ENCODE peak calls at places on chromosomes 2 and 18, in five cellular contexts. E is ovary, V is A549, B is K562, J is transverse colon. N is an unnamed sample.

GRCh38 chr18:74127483-74127750 is 20.2 kb downstream of the FBXO15 start:
- DNase-seq in E (no peak), V (no peak), B (no peak), J (no peak), N (no peak)

GRCh38 chr2:6780765-6781274 is 84.9 kb downstream of the CMPK2 start:
- DNase-seq in E (peak; percentile 25), V (no peak), B (no peak), J (peak; percentile 23), N (peak; percentile 69)

GRCh38 chr18:11310476-11311086 is 161.2 kb upstream of the PIEZO2 start:
- DNase-seq in E (no peak), V (peak; percentile 13), B (peak; percentile 56), J (peak; percentile 17), N (no peak)

GRCh38 chr2:60465736-60466135 is 87.7 kb downstream of the BCL11A start:
- DNase-seq in E (no peak), V (no peak), B (no peak), J (no peak), N (no peak)

GRCh38 chr2:160634436-160634835 is 140.8 kb upstream of the RBMS1 start:
- DNase-seq in E (no peak), V (no peak), B (no peak), J (no peak), N (no peak)

GRCh38 chr2:36060133-36060532 is 295.4 kb upstream of the CRIM1 start:
- DNase-seq in E (no peak), V (no peak), B (no peak), J (no peak), N (no peak)

GRCh38 chr2:101759162-101759561 is 61.7 kb downstream of the MAP4K4 start:
- DNase-seq in E (no peak), V (peak; percentile 23), B (peak; percentile 27), J (no peak), N (no peak)

GRCh38 chr2:46309052-46309953 is 12.1 kb downstream of the EPAS1 start:
- DNase-seq in E (no peak), V (no peak), B (no peak), J (no peak), N (no peak)

GRCh38 chr18:35616664-35617423 is 35.3 kb downstream of the GALNT1 start:
- DNase-seq in E (no peak), V (peak; percentile 21), B (peak; percentile 42), J (peak; percentile 66), N (no peak)

GRCh38 chr18:36688020-36688965 is 140.5 kb downstream of the TPGS2 start:
- DNase-seq in E (peak; percentile 49), V (peak; percentile 44), B (peak; percentile 74), J (peak; percentile 66), N (no peak)

GRCh38 chr2:19580830-19581229 is 222.4 kb upstream of the OSR1 start:
- DNase-seq in E (peak; percentile 15), V (no peak), B (no peak), J (no peak), N (no peak)

GRCh38 chr2:127606594-127607398 is 39.2 kb upstream of the GPR17 start:
- DNase-seq in E (no peak), V (no peak), B (no peak), J (no peak), N (peak; percentile 29)

GRCh38 chr2:64338910-64339500 is 115.0 kb upstream of the LGALSL start:
- DNase-seq in E (no peak), V (no peak), B (no peak), J (no peak), N (no peak)

GRCh38 chr18:3525870-3526420 is 76.0 kb downstream of the TGIF1 start:
- DNase-seq in E (no peak), V (no peak), B (peak; percentile 55), J (peak; percentile 18), N (no peak)

GRCh38 chr2:40317047-40317446 is 134.8 kb downstream of the SLC8A1 start:
- DNase-seq in E (no peak), V (no peak), B (no peak), J (no peak), N (no peak)

GRCh38 chr2:71746946-71747501 is 293.7 kb downstream of the DYSF start:
- DNase-seq in E (no peak), V (no peak), B (peak; percentile 32), J (peak; percentile 22), N (peak; percentile 86)
- H3K4me3 ChIP-seq in E (no peak overlapping the region), V (no peak overlapping the region), B (no peak overlapping the region), J (no peak overlapping the region), N (no peak overlapping the region)

DNA sequence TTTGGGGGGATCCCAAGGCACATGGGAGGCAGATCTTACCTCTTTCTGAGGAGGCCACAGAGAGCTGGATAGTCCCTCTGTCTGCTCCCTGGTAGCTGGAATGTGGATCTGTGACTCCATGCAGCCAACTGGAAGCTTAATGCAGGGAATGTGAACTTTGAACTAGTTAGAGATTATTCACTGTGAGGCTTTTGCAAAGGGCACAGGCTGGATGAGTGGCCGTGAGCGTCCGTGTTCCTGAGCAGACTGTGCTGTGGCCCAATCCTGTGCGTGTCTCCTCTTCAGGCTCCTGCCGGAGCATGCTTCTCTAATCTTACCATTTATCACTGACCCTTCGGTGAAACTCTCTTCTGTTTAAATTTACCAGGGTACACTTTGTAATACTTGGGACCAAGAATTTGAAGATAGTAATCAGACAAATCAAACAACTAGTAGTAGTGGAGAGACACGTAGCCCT is 187.6 kb downstream of the PTPRM start:
- DNase-seq in E (no peak), V (peak; percentile 8), B (no peak), J (no peak), N (no peak)
- H3K4me1 ChIP-seq in E (peaks cover 7% of the 10 kb centered on the region), V (peaks cover 89% of the 10 kb centered on the region), B (no peaks in the 10 kb centered on the region), J (no peaks in the 10 kb centered on the region), N (peaks cover 26% of the 10 kb centered on the region)

GRCh38 chr2:50729306-50730105 is 302.4 kb downstream of the NRXN1 start:
- DNase-seq in E (no peak), V (no peak), B (no peak), J (no peak), N (no peak)
- TF ChIP-seq EP300 in E (no peak), V (no peak), B (no peak), J (no peak), N (no peak)

DNA sequence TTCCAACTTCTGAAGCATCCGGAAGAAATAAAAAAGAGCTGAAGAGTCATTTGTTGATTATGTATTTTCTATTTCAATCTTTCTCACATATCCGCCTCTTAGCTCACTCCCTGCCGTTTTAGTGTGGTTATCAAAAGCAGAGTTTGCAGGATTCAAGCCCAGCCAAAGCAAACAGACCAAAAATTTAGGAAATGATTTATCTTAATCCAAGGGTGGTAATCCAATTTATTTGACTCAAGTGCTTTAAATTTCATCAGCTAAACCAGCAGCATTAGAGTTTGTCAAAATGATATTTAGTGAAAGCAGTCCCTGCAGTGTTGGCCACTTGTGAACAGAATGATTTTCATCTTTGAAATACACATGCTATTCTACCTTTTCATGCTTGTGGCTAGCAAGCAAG is 129.3 kb upstream of the CCDC68 start:
- DNase-seq in E (no peak), V (no peak), B (no peak), J (no peak), N (no peak)
- H3K4me3 ChIP-seq in E (no peak overlapping the region), V (no peak overlapping the region), B (no peak overlapping the region), J (no peak overlapping the region), N (no peak overlapping the region)

DNA sequence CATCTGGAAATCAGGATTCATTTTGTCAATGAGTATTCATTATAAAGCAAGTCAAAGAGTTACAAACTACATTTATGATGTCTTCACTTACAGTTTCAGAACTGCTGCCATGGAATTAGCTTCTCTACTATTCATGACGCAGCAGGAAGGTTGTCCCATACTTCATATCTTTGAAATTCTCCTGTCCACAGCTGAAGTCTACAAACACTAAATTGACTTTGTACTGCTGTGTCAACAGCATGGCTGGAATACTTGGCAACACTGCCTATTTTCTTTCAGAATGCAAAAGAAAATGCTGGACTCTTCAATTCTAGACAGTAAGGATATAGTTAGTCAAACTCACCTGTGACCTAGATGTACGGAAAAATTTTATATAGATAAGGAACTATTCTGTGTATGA is 44.6 kb upstream of the UNC80 start:
- DNase-seq in E (no peak), V (no peak), B (no peak), J (no peak), N (no peak)
- H3K4me1 ChIP-seq in E (no peaks in the 10 kb centered on the region), V (no peaks in the 10 kb centered on the region), B (no peaks in the 10 kb centered on the region), J (no peaks in the 10 kb centered on the region), N (no peaks in the 10 kb centered on the region)

DNA sequence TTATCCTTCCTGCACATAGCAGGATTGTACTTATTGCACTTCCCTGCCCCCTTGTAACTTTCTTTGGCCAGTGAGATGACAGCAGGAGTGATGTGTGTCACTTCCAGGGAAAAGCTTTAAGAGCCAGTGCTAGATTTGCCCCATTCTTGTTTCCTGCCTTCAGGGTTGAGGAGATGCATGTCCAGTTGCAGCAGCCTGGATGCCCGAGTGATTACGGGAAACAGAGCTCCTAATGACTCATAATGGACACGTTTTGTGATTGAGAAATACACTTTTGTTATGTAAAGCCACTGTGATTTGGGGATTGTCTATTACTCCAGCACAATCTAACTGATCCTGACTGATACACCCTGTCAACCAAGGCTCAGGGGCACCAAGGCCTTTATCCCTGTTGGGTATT is 5.0 kb upstream of the TET3 start:
- DNase-seq in E (no peak), V (no peak), B (no peak), J (no peak), N (no peak)
- TF ChIP-seq EP300 in E (no peak), V (no peak), B (no peak), J (no peak), N (no peak)

DNA sequence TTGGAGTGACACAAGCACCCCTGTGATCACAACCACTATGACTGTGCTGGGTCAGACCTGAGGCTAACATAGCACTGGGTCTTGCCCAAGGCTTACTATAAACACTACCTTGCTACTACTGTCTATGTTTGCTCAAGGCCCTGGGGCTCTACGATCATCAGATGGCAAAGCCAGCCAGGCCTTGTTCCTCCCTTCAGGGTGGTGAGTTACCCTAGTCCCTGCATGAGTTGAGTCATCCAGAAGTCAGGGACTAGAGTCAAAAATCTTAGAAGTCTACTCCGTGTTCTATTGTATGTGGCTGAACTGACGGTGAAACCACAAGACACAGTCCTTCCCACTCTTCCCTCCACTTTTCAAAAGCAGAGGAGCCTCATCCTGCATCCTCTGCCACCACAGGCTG is 551.2 kb upstream of the FSIP2 start:
- DNase-seq in E (no peak), V (no peak), B (no peak), J (no peak), N (no peak)
- H3K4me3 ChIP-seq in E (no peak overlapping the region), V (no peak overlapping the region), B (no peak overlapping the region), J (no peak overlapping the region), N (no peak overlapping the region)